ENCODE peak calls at places on chromosomes 7 and 10, in four cellular contexts. X is OCI-LY7, L is HFF-Myc, Q is K562. T is an unnamed sample.

GRCh38 chr7:9719303-9719702 is 1254.4 kb upstream of the PHF14 start:
- DNase-seq in X (no peak), L (no peak), Q (no peak), T (no peak)

GRCh38 chr7:96321041-96321669 is 743 bp downstream of the SLC25A13 start:
- DNase-seq in Q (peak; percentile 90), X (peak; percentile 15), L (peak; percentile 65), T (no peak)

GRCh38 chr7:36985866-36986402 is 261.6 kb upstream of the AOAH start:
- DNase-seq in Q (no peak), X (no peak), L (no peak), T (no peak)

GRCh38 chr10:35643976-35644799 is 2.1 kb upstream of the FZD8 start:
- DNase-seq in L (no peak), Q (no peak), X (no peak), T (peak; percentile 27)

GRCh38 chr7:1839701-1840100 is 169.6 kb downstream of the ELFN1 start:
- DNase-seq in L (no peak), X (no peak), Q (no peak), T (no peak)

GRCh38 chr7:38307640-38308039 is 34.2 kb upstream of the TARP start:
- DNase-seq in Q (no peak), X (no peak), L (no peak), T (no peak)

GRCh38 chr7:72706521-72706920 is 121.5 kb downstream of the TYW1B start:
- DNase-seq in L (no peak), Q (no peak), X (no peak), T (no peak)

GRCh38 chr7:77442631-77443420 is 26.7 kb upstream of the GSAP start:
- DNase-seq in L (no peak), X (no peak), Q (no peak), T (no peak)

GRCh38 chr10:111035542-111035941 is 41.3 kb upstream of the ADRA2A start:
- DNase-seq in L (no peak), X (no peak), Q (no peak), T (no peak)

GRCh38 chr10:83692196-83692595 is 447.1 kb upstream of the GHITM start:
- DNase-seq in X (no peak), L (no peak), Q (no peak), T (no peak)

GRCh38 chr10:12902135-12902572 is 99.4 kb downstream of the CCDC3 start:
- DNase-seq in L (peak; percentile 16), Q (peak; percentile 66), X (peak; percentile 68), T (peak; percentile 81)

GRCh38 chr7:100882769-100883526 is 6.6 kb downstream of the UFSP1 start:
- DNase-seq in L (no peak), Q (no peak), X (no peak), T (no peak)

GRCh38 chr10:46022978-46023702 is 7.3 kb downstream of the NCOA4 start:
- DNase-seq in X (peak; percentile 61), Q (peak; percentile 94), L (peak; percentile 56), T (peak; percentile 92)

GRCh38 chr10:82505009-82505408 is 630.0 kb downstream of the NRG3 start:
- DNase-seq in Q (no peak), L (no peak), X (no peak), T (no peak)

GRCh38 chr10:130244031-130244927 is 108.1 kb downstream of the GLRX3 start:
- DNase-seq in L (no peak), Q (no peak), X (no peak), T (no peak)

GRCh38 chr7:109835577-109835976 is 1255.3 kb upstream of the LRRN3 start:
- DNase-seq in X (no peak), Q (no peak), L (no peak), T (no peak)

GRCh38 chr10:123972481-123973401 is 81.1 kb upstream of the CPXM2 start:
- DNase-seq in L (no peak), X (no peak), Q (no peak), T (no peak)

GRCh38 chr10:21184984-21185383 is 287.9 kb upstream of the NEBL start:
- DNase-seq in Q (no peak), X (no peak), L (no peak), T (no peak)

GRCh38 chr10:102246261-102246660 is 929 bp downstream of the GBF1 start:
- DNase-seq in Q (no peak), X (peak; percentile 16), L (no peak), T (no peak)

GRCh38 chr7:55690-56248 is 136.6 kb upstream of the FAM20C start:
- DNase-seq in L (no peak), X (no peak), Q (peak; percentile 42), T (no peak)

DNA sequence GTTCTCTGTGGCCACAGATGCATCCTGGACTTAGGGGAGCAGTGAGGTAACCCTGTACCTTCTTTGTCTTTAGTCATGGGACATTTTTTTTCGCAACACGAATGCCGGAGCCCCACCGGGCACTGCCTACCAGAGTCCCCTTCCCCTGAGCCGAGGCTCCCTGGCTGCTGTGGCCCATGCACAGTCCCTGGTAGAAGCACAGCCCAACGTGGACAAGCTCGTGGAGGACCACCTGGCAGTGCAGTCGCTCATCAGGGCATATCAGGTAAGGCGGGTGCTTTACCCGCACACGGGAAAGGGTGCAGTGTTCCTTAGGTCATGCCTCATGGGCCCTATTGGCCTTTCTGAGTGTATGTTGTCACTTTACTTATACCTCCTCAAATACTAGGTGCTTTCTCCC is 38.8 kb downstream of the OGDH start:
- DNase-seq in X (no peak), Q (no peak), L (no peak), T (no peak)
- TF ChIP-seq CTCF in X (no peak), Q (no peak), L (no peak), T (no peak)

GRCh38 chr10:121593676-121594075 is 4.6 kb downstream of the FGFR2 start:
- DNase-seq in Q (no peak), L (no peak), X (no peak), T (no peak)

GRCh38 chr10:121593267-121593666 is 5.0 kb downstream of the FGFR2 start:
- DNase-seq in Q (no peak), X (no peak), L (no peak), T (no peak)

GRCh38 chr10:121591186-121591585 is 7.1 kb downstream of the FGFR2 start:
- DNase-seq in L (no peak), Q (no peak), X (no peak), T (no peak)

GRCh38 chr10:121590772-121591171 is 7.5 kb downstream of the FGFR2 start:
- DNase-seq in X (no peak), Q (no peak), L (no peak), T (no peak)

GRCh38 chr10:121592155-121592890 is 5.9 kb downstream of the FGFR2 start:
- DNase-seq in X (no peak), Q (no peak), L (no peak), T (no peak)
- TF ChIP-seq CTCF in X (no peak), Q (no peak), L (no peak), T (no peak)

GRCh38 chr10:48616436-48616835 is 11.6 kb upstream of the ARHGAP22 start:
- DNase-seq in X (no peak), L (no peak), Q (no peak), T (no peak)

GRCh38 chr10:48611133-48611532 is 6.3 kb upstream of the ARHGAP22 start:
- DNase-seq in Q (no peak), X (no peak), L (no peak), T (no peak)

GRCh38 chr10:48613015-48613414 is 8.1 kb upstream of the ARHGAP22 start:
- DNase-seq in Q (no peak), L (no peak), X (no peak), T (no peak)

GRCh38 chr10:48612241-48612943 is 7.5 kb upstream of the ARHGAP22 start:
- DNase-seq in X (no peak), Q (no peak), L (no peak), T (no peak)

DNA sequence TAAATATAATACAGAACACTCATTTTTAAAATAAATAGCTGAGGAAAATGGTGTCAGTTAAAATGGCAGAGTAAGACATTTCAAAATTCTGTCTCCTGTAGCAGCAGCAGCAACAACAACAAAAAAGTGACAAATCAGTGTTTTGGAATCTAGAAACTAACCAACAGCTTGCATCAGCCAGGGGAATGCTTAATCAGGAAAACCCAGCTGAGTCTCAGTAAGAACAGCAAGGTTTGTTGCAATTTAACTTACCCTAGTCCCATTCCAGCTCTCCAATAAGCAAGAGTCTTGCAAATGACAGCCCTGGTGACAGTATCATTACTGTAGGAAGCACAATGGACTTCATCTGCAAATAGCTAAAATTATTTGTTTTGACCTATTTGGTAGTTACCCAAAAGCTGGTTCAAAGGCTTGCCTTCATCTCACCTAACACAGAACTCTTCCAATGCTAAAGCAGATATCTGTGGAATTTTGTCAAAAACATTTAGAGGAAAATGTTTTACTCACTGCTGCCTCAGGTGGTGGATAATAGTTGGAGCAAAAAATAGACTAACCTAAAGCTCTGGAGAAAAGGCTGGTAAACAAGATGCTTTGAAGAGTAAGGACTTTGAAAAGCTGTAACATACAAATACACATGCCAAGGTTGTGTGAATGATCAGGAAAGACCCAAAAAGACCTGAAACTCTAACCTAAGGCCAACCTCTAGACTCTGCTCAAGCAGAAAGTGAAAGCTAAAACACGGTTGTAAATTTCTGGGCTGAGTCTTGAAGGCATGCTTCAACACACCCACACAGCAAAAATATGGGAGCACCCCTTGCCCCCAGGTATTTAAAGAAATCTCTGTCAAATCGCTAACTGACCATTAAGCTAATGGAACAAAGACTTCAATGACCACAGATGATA is 9.9 kb upstream of the ARHGAP22 start:
- DNase-seq in X (no peak), L (no peak), Q (no peak), T (no peak)
- TF ChIP-seq CTCF in X (peak; percentile 80), L (peak; percentile 34), Q (peak; percentile 25), T (peak; percentile 21)

GRCh38 chr7:30893357-30893756 is 18.3 kb upstream of the AQP1 start:
- DNase-seq in Q (no peak), X (no peak), L (no peak), T (no peak)

GRCh38 chr7:30886608-30887011 is 25.0 kb upstream of the AQP1 start:
- DNase-seq in X (no peak), Q (no peak), L (peak; percentile 90), T (no peak)

GRCh38 chr7:30887464-30887872 is 24.2 kb upstream of the AQP1 start:
- DNase-seq in X (no peak), L (no peak), Q (no peak), T (no peak)

GRCh38 chr7:30884881-30885280 is 26.8 kb upstream of the AQP1 start:
- DNase-seq in Q (no peak), L (no peak), X (peak; percentile 33), T (no peak)

GRCh38 chr7:30888783-30889182 is 22.9 kb upstream of the AQP1 start:
- DNase-seq in L (peak; percentile 86), X (no peak), Q (no peak), T (no peak)
- TF ChIP-seq CTCF in L (no peak), X (no peak), Q (no peak), T (no peak)

T was measured in GM13976.